ENCODE peak calls at places on chromosomes 6 and 20, in four cellular contexts. T, X, Z and O are unnamed samples.

GRCh38 chr6:75292522-75292921 is 7.9 kb upstream of the TMEM30A start:
- DNase-seq in T (no peak), X (no peak), Z (no peak), O (no peak)

GRCh38 chr6:84422380-84422968 is 195.0 kb upstream of the CEP162 start:
- DNase-seq in T (peak; percentile 31), X (peak; percentile 30), Z (no peak), O (peak; percentile 81)

GRCh38 chr6:137823826-137824501 is 43.1 kb upstream of the TNFAIP3 start:
- DNase-seq in T (no peak), X (peak; percentile 73), Z (no peak), O (peak; percentile 7)

GRCh38 chr6:37260063-37260843 is 2.3 kb upstream of the TMEM217 start:
- DNase-seq in T (no peak), X (no peak), Z (no peak), O (no peak)

GRCh38 chr6:4788953-4789584 is 12.9 kb downstream of the CDYL start:
- DNase-seq in T (no peak), X (no peak), Z (no peak), O (peak; percentile 28)

GRCh38 chr6:105985098-105985815 is 100.9 kb upstream of the PRDM1 start:
- DNase-seq in T (no peak), X (peak; percentile 24), Z (no peak), O (no peak)

GRCh38 chr6:33815854-33816253 is 12.1 kb upstream of the MLN start:
- DNase-seq in T (peak; percentile 32), X (peak; percentile 11), Z (no peak), O (peak; percentile 78)

GRCh38 chr6:79201935-79202334 is 32.5 kb downstream of the HMGN3 start:
- DNase-seq in T (no peak), X (no peak), Z (no peak), O (no peak)

GRCh38 chr20:21503345-21503744 is 10.5 kb downstream of the NKX2-2 start:
- DNase-seq in T (no peak), X (peak; percentile 87), Z (no peak), O (no peak)

GRCh38 chr20:62801284-62802010 is 3.2 kb upstream of the OGFR start:
- DNase-seq in T (no peak), X (no peak), Z (no peak), O (no peak)

GRCh38 chr6:129607581-129608186 is 102.3 kb downstream of the ARHGAP18 start:
- DNase-seq in T (no peak), X (peak; percentile 38), Z (no peak), O (peak; percentile 18)

GRCh38 chr6:43941174-43941573 is 171.2 kb downstream of the VEGFA start:
- DNase-seq in T (no peak), X (no peak), Z (no peak), O (no peak)

GRCh38 chr6:157012355-157012754 is 235.2 kb downstream of the ARID1B start:
- DNase-seq in T (no peak), X (no peak), Z (no peak), O (no peak)

GRCh38 chr6:46876126-46876525 is 45.6 kb downstream of the ADGRF5 start:
- DNase-seq in T (peak; percentile 28), X (peak; percentile 99), Z (peak; percentile 100), O (peak; percentile 52)

GRCh38 chr6:47180633-47181032 is 129.1 kb downstream of the TNFRSF21 start:
- DNase-seq in T (peak; percentile 47), X (peak; percentile 25), Z (peak; percentile 95), O (no peak)

GRCh38 chr6:166058064-166058739 is 109.4 kb downstream of the TBXT start:
- DNase-seq in T (no peak), X (peak; percentile 78), Z (no peak), O (no peak)

GRCh38 chr6:125220712-125221111 is 67.1 kb downstream of the TPD52L1 start:
- DNase-seq in T (no peak), X (peak; percentile 57), Z (no peak), O (no peak)

GRCh38 chr6:7932625-7933024 is 22.0 kb upstream of the TXNDC5 start:
- DNase-seq in T (no peak), X (no peak), Z (no peak), O (no peak)

GRCh38 chr6:45741437-45742166 is 274.1 kb downstream of the CLIC5 start:
- DNase-seq in T (no peak), X (peak; percentile 36), Z (no peak), O (no peak)

GRCh38 chr20:26218301-26218700 is 521.6 kb upstream of the ZNF337 start:
- DNase-seq in T (no peak), X (no peak), Z (no peak), O (no peak)

GRCh38 chr6:107129370-107129925 is 14.1 kb upstream of the BEND3 start:
- DNase-seq in T (no peak), X (peak; percentile 54), Z (no peak), O (no peak)

GRCh38 chr6:157982297-157982579 is 575 bp downstream of the SYNJ2 start:
- DNase-seq in T (no peak), X (peak; percentile 45), Z (no peak), O (peak; percentile 74)

GRCh38 chr6:40307712-40308111 is 279.5 kb downstream of the LRFN2 start:
- DNase-seq in T (no peak), X (no peak), Z (no peak), O (no peak)

GRCh38 chr20:54069501-54069971 is 858 bp downstream of the BCAS1 start:
- DNase-seq in T (no peak), X (peak; percentile 12), Z (peak; percentile 54), O (peak; percentile 16)

GRCh38 chr6:160248538-160248937 is 10.1 kb downstream of the SLC22A2 start:
- DNase-seq in T (no peak), X (peak; percentile 77), Z (no peak), O (no peak)

GRCh38 chr6:4941782-4942672 is 61.8 kb downstream of the RPP40 start:
- DNase-seq in T (peak; percentile 45), X (peak; percentile 97), Z (peak; percentile 89), O (peak; percentile 26)

GRCh38 chr20:34522969-34523871 is 7.0 kb downstream of the DYNLRB1 start:
- DNase-seq in T (peak; percentile 42), X (peak; percentile 50), Z (peak; percentile 44), O (peak; percentile 69)

GRCh38 chr20:32792316-32792715 is 27.4 kb upstream of the MAPRE1 start:
- DNase-seq in T (no peak), X (peak; percentile 67), Z (no peak), O (peak; percentile 77)

GRCh38 chr6:35539223-35539622 is 26.5 kb upstream of the TULP1 start:
- DNase-seq in T (no peak), X (no peak), Z (no peak), O (no peak)

GRCh38 chr6:160348552-160349441 is 619 bp downstream of the SLC22A3 start:
- DNase-seq in T (no peak), X (peak; percentile 44), Z (no peak), O (peak; percentile 65)

DNA sequence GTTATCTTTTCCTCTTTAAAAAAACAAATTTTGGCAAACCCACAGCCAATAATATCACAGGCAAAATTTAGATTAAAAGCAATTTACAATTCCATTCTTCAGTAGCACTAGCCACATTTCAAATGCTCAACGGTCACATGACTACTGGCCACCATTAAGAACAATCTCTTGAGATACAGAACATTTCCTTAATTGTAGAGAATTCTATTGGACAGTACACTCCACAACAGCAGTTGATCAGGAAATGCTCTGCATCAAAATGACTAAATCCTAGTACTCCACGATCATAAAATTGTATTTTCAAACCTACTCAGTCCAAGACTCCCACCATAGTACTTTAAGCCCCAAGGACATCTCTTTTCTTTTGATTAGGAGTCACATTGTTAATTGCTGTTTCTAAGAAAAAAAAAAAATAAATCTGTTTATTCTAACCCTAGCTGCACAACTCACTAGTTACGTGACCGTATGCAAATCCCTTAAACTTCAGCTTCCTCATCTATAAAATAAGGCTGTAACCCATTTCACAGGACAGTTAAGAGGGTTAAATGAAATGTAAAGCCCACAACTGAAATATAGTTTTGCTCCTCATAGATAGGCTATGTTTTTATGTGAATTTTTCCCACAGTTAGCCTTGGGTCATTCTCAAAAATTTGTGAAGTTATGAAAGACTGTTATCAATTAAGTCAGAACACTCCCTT is 9.8 kb downstream of the C6orf62 start:
- DNase-seq in T (no peak), X (no peak), Z (no peak), O (no peak)
- H3K36me3 ChIP-seq in T (peaks cover 76% of the 10 kb centered on the region), X (peaks cover 8% of the 10 kb centered on the region), Z (peaks cover 73% of the 10 kb centered on the region), O (peaks cover 57% of the 10 kb centered on the region)

GRCh38 chr6:31399589-31400466 is 3.6 kb upstream of the MICA start:
- DNase-seq in T (peak; percentile 80), X (peak; percentile 92), Z (peak; percentile 65), O (peak; percentile 78)

GRCh38 chr6:31403283-31403989 is at the start of gene MICA:
- DNase-seq in T (peak; percentile 79), X (peak; percentile 88), Z (peak; percentile 72), O (peak; percentile 97)

GRCh38 chr6:31402324-31403282 is 792 bp upstream of the MICA start:
- DNase-seq in T (no peak), X (peak; percentile 39), Z (no peak), O (no peak)

GRCh38 chr6:31400467-31401289 is 2.7 kb upstream of the MICA start:
- DNase-seq in T (peak; percentile 38), X (peak; percentile 53), Z (no peak), O (peak; percentile 59)

GRCh38 chr6:31401403-31401802 is 2.0 kb upstream of the MICA start:
- DNase-seq in T (peak; percentile 62), X (peak; percentile 87), Z (peak; percentile 81), O (no peak)
- H3K4me1 ChIP-seq in T (peaks cover 40% of the 10 kb centered on the region), X (peaks cover 4% of the 10 kb centered on the region), Z (peaks cover 10% of the 10 kb centered on the region), O (peaks cover 14% of the 10 kb centered on the region)

DNA sequence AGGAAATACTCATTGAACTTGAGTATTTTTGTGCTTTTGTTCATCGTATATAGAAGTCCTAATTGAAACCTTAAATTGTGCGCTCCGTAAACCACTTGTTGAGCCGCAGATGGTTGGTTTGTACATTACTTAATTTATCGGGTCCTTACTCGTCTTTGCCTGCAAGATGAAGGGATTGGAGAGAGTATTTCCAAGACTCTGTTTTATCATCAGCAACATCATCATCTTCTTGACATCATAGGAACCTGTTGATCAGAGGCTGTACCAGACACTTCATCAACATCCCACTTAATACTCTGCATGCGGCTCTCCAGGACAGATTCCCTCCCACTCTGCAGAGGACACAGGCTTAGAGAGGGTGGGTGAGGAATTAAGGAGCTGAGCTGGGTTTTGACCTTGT is 28.6 kb downstream of the TIAM2 start:
- DNase-seq in T (no peak), X (no peak), Z (no peak), O (no peak)
- TF ChIP-seq EZH2 in T (no peak), X (no peak), Z (no peak), O (no peak)

GRCh38 chr6:83185096-83185495 is 8.0 kb downstream of the PGM3 start:
- DNase-seq in T (no peak), X (no peak), Z (no peak), O (no peak)

GRCh38 chr6:83183082-83183828 is 9.8 kb downstream of the PGM3 start:
- DNase-seq in T (no peak), X (peak; percentile 97), Z (no peak), O (no peak)

GRCh38 chr6:83176256-83176655 is 16.8 kb downstream of the PGM3 start:
- DNase-seq in T (no peak), X (no peak), Z (no peak), O (no peak)

GRCh38 chr6:83182114-83182513 is 11.0 kb downstream of the PGM3 start:
- DNase-seq in T (no peak), X (no peak), Z (no peak), O (no peak)

DNA sequence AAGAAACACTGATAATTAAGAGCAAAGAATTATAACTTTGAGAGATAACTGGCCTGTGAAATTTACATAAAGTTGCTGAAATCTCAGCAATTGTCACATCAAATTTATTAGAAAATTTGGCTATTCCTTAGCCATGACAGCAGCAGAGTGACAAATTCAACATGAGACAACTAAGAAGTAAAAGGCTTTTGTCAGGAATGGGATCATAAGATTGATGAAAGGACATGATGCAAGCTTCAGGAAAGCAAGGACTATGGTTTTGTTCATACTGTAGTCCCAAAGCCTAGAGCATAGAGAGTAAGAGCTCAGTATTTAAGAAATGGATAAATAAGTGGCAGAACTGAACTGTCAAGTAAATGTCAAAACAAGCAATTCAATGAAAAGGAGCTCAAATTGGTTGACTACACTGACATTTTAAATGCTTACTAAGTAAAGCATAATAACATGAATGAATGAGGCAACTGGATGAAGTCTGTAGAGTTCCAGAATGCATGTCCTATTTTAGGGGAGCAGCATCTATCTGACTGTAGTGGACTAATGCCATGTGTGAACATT is 12.6 kb downstream of the PGM3 start:
- DNase-seq in T (no peak), X (no peak), Z (no peak), O (no peak)
- H3K36me3 ChIP-seq in T (peaks cover 35% of the 10 kb centered on the region), X (peaks cover 15% of the 10 kb centered on the region), Z (no peaks in the 10 kb centered on the region), O (no peaks in the 10 kb centered on the region)